ENCODE peak calls at places on chromosome 1, in five cellular contexts. T, K, C, E and V are unnamed samples.

GRCh38 chr1:223678841-223679240 is 13.3 kb upstream of the CAPN8 start:
- DNase-seq in T (no peak), K (no peak), C (no peak), E (no peak), V (no peak)

GRCh38 chr1:108847464-108847863 is 9.4 kb downstream of the AKNAD1 start:
- DNase-seq in T (no peak), K (no peak), C (no peak), E (no peak), V (no peak)

GRCh38 chr1:89732643-89733222 is 88.1 kb upstream of the LRRC8D start:
- DNase-seq in T (no peak), K (no peak), C (no peak), E (no peak), V (no peak)

GRCh38 chr1:96159379-96159778 is 562.2 kb upstream of the PTBP2 start:
- DNase-seq in T (no peak), K (no peak), C (no peak), E (no peak), V (no peak)

GRCh38 chr1:245475116-245475515 is 320.3 kb downstream of the KIF26B start:
- DNase-seq in T (no peak), K (no peak), C (no peak), E (no peak), V (no peak)

GRCh38 chr1:119327436-119328155 is 41.0 kb upstream of the HAO2 start:
- DNase-seq in T (no peak), K (peak; percentile 50), C (peak; percentile 62), E (peak; percentile 14), V (peak; percentile 57)

GRCh38 chr1:170309389-170310013 is 163.7 kb downstream of the NTMT2 start:
- DNase-seq in T (no peak), K (no peak), C (no peak), E (no peak), V (peak; percentile 63)

GRCh38 chr1:87402192-87403046 is 73.7 kb downstream of the LMO4 start:
- DNase-seq in T (no peak), K (no peak), C (no peak), E (peak; percentile 36), V (no peak)

GRCh38 chr1:235720544-235720943 is 71.0 kb upstream of the GNG4 start:
- DNase-seq in T (no peak), K (no peak), C (no peak), E (no peak), V (no peak)

GRCh38 chr1:24540906-24541710 is 14.8 kb upstream of the NCMAP start:
- DNase-seq in T (peak; percentile 83), K (peak; percentile 91), C (peak; percentile 65), E (no peak), V (no peak)

GRCh38 chr1:158046726-158047510 is 53.5 kb downstream of the KIRREL1 start:
- DNase-seq in T (no peak), K (no peak), C (no peak), E (no peak), V (no peak)

GRCh38 chr1:114379358-114379757 is 131.6 kb downstream of the TRIM33 start:
- DNase-seq in T (no peak), K (no peak), C (no peak), E (no peak), V (no peak)
- TF ChIP-seq EP300 in T (no peak), K (no peak), C (no peak), E (no peak), V (no peak)

GRCh38 chr1:234619071-234619480 is 9.1 kb upstream of the IRF2BP2 start:
- DNase-seq in T (no peak), K (no peak), C (no peak), E (no peak), V (no peak)
- H3K4me1 ChIP-seq in T (peaks cover 80% of the 10 kb centered on the region), K (peaks cover 100% of the 10 kb centered on the region), C (peaks cover 4% of the 10 kb centered on the region), E (no peaks in the 10 kb centered on the region), V (peaks cover 11% of the 10 kb centered on the region)

GRCh38 chr1:207036865-207037264 is 4.3 kb upstream of the C1orf116 start:
- DNase-seq in T (no peak), K (no peak), C (no peak), E (no peak), V (no peak)

GRCh38 chr1:207035877-207036558 is 3.5 kb upstream of the C1orf116 start:
- DNase-seq in T (no peak), K (no peak), C (no peak), E (no peak), V (no peak)

GRCh38 chr1:207033302-207033701 is 746 bp upstream of the C1orf116 start:
- DNase-seq in T (no peak), K (no peak), C (no peak), E (no peak), V (no peak)

GRCh38 chr1:207034208-207034607 is 1.7 kb upstream of the C1orf116 start:
- DNase-seq in T (no peak), K (no peak), C (no peak), E (no peak), V (no peak)

DNA sequence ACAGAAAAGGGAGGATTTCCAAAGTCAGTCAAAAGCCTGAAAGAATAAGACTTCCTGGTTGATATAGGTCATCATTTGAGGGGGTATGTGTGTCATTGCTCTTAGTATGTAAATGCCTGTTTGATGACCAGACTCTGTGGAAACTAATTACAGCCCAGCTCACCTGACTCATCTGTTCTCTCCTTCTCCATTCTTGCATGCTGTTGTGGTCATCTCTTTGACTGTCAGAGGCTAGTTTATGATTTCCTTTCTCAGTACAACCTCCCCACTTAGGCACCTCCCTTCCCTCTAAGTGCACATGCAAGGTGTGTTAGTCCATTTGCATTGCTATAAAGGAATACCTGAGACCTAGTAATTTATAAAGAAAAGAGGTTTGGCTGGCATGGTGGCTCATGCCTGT is 2.4 kb upstream of the C1orf116 start:
- DNase-seq in T (no peak), K (no peak), C (no peak), E (no peak), V (no peak)
- TF ChIP-seq EP300 in T (no peak), K (no peak), C (no peak), E (no peak), V (no peak)

GRCh38 chr1:198669771-198670170 is 30.9 kb downstream of the PTPRC start:
- DNase-seq in T (no peak), K (no peak), C (no peak), E (no peak), V (no peak)

GRCh38 chr1:198674009-198674408 is 35.2 kb downstream of the PTPRC start:
- DNase-seq in T (no peak), K (no peak), C (no peak), E (no peak), V (no peak)

GRCh38 chr1:198669023-198669698 is 30.3 kb downstream of the PTPRC start:
- DNase-seq in T (peak; percentile 73), K (peak; percentile 16), C (no peak), E (no peak), V (no peak)

GRCh38 chr1:198671136-198671535 is 32.3 kb downstream of the PTPRC start:
- DNase-seq in T (no peak), K (no peak), C (no peak), E (no peak), V (no peak)

GRCh38 chr1:198672124-198672523 is 33.3 kb downstream of the PTPRC start:
- DNase-seq in T (peak; percentile 15), K (no peak), C (no peak), E (no peak), V (no peak)
- H3K4me1 ChIP-seq in T (peaks cover 20% of the 10 kb centered on the region), K (no peaks in the 10 kb centered on the region), C (no peaks in the 10 kb centered on the region), E (no peaks in the 10 kb centered on the region), V (no peaks in the 10 kb centered on the region)

GRCh38 chr1:221812088-221812752 is 70.3 kb upstream of the DUSP10 start:
- DNase-seq in T (no peak), K (no peak), C (no peak), E (no peak), V (no peak)

GRCh38 chr1:221815660-221816059 is 73.8 kb upstream of the DUSP10 start:
- DNase-seq in T (no peak), K (no peak), C (no peak), E (no peak), V (no peak)

GRCh38 chr1:221813887-221814286 is 72.0 kb upstream of the DUSP10 start:
- DNase-seq in T (no peak), K (no peak), C (no peak), E (no peak), V (no peak)

GRCh38 chr1:221810406-221810805 is 68.5 kb upstream of the DUSP10 start:
- DNase-seq in T (no peak), K (no peak), C (no peak), E (no peak), V (no peak)

GRCh38 chr1:221812905-221813597 is 71.2 kb upstream of the DUSP10 start:
- DNase-seq in T (no peak), K (no peak), C (no peak), E (no peak), V (no peak)
- TF ChIP-seq EP300 in T (no peak), K (no peak), C (no peak), E (no peak), V (no peak)